ENCODE peak calls at places on chromosomes 5 and 9, in four cellular contexts. I is K562, G is SK-N-SH, Y is HCT116. Z is an unnamed sample.

GRCh38 chr5:125281662-125282061 is 535.2 kb upstream of the ZNF608 start:
- DNase-seq in Y (no peak), I (no peak), G (no peak), Z (no peak)

GRCh38 chr9:33489070-33489469 is 15.3 kb upstream of the NOL6 start:
- DNase-seq in G (no peak), I (no peak), Y (no peak), Z (no peak)

GRCh38 chr9:114185570-114185969 is 30.2 kb downstream of the COL27A1 start:
- DNase-seq in Y (no peak), I (no peak), G (no peak), Z (no peak)

GRCh38 chr5:43106290-43106638 is 14.4 kb upstream of the ZNF131 start:
- DNase-seq in Y (no peak), I (no peak), G (no peak), Z (no peak)

GRCh38 chr5:119353686-119354366 is 2.0 kb upstream of the TNFAIP8 start:
- DNase-seq in G (no peak), I (no peak), Y (no peak), Z (no peak)

GRCh38 chr5:43066231-43066798 is 26.2 kb upstream of the ANXA2R start:
- DNase-seq in Y (peak), G (peak), I (peak), Z (no peak)

GRCh38 chr5:102018690-102019089 is 277.4 kb downstream of the SLCO4C1 start:
- DNase-seq in I (no peak), Y (no peak), G (no peak), Z (no peak)

GRCh38 chr5:143594913-143595818 is 191.7 kb upstream of the NR3C1 start:
- DNase-seq in G (no peak), I (no peak), Y (peak), Z (peak)

GRCh38 chr5:73280821-73281746 is 108.1 kb downstream of the TMEM174 start:
- DNase-seq in I (no peak), Y (peak), G (peak), Z (no peak)

GRCh38 chr9:26748449-26749058 is 144.0 kb downstream of the CAAP1 start:
- DNase-seq in I (no peak), Y (no peak), G (no peak), Z (no peak)

GRCh38 chr5:95941756-95942155 is 19.9 kb downstream of the ELL2 start:
- DNase-seq in Y (no peak), I (no peak), G (no peak), Z (no peak)

GRCh38 chr5:40410231-40410861 is 269.4 kb upstream of the PTGER4 start:
- DNase-seq in Y (no peak), I (no peak), G (no peak), Z (no peak)

GRCh38 chr5:83967417-83967816 is 246.8 kb upstream of the HAPLN1 start:
- DNase-seq in G (no peak), I (no peak), Y (no peak), Z (no peak)

GRCh38 chr9:87973791-87974292 is 491 bp downstream of the CDK20 start:
- DNase-seq in I (no peak), Y (no peak), G (peak), Z (no peak)

GRCh38 chr5:173677125-173677672 is 60.7 kb upstream of the BOD1 start:
- DNase-seq in I (no peak), Y (no peak), G (no peak), Z (no peak)

GRCh38 chr9:120654278-120654677 is 60.0 kb downstream of the MEGF9 start:
- DNase-seq in G (no peak), I (no peak), Y (no peak), Z (no peak)

GRCh38 chr5:174511711-174512253 is 212.6 kb upstream of the MSX2 start:
- DNase-seq in G (no peak), I (no peak), Y (no peak), Z (no peak)

GRCh38 chr9:133359420-133360175 is 3.2 kb downstream of the SURF2 start:
- DNase-seq in I (no peak), G (peak), Y (no peak), Z (no peak)

GRCh38 chr5:139344177-139344576 is 2.5 kb downstream of the PAIP2 start:
- DNase-seq in I (no peak), Y (no peak), G (no peak), Z (no peak)

GRCh38 chr9:38009990-38010389 is 59.0 kb downstream of the SHB start:
- DNase-seq in Y (no peak), G (no peak), I (no peak), Z (no peak)

GRCh38 chr5:32991416-32991805 is 280.3 kb downstream of the NPR3 start:
- DNase-seq in I (no peak), Y (no peak), G (no peak), Z (no peak)

GRCh38 chr5:102713682-102714231 is 41.3 kb upstream of the PAM start:
- DNase-seq in Y (no peak), G (no peak), I (no peak), Z (no peak)

GRCh38 chr5:150473673-150474358 is 24.3 kb upstream of the RPS14 start:
- DNase-seq in G (no peak), I (no peak), Y (no peak), Z (no peak)

GRCh38 chr9:9970514-9970913 is 642.3 kb downstream of the PTPRD start:
- DNase-seq in I (no peak), G (no peak), Y (no peak), Z (no peak)

GRCh38 chr5:16964821-16965220 is 28.7 kb upstream of the MYO10 start:
- DNase-seq in Y (peak), G (no peak), I (no peak), Z (no peak)

GRCh38 chr5:115601709-115602584 is at the start of gene TICAM2:
- DNase-seq in G (peak), I (peak), Y (no peak), Z (no peak)

GRCh38 chr9:122807271-122807900 is 7.5 kb downstream of the OR1K1 start:
- DNase-seq in I (no peak), G (no peak), Y (no peak), Z (no peak)

GRCh38 chr9:122812736-122813135 is 12.8 kb downstream of the OR1K1 start:
- DNase-seq in G (no peak), Y (no peak), I (no peak), Z (no peak)

GRCh38 chr9:122806661-122807060 is 6.7 kb downstream of the OR1K1 start:
- DNase-seq in G (no peak), I (no peak), Y (no peak), Z (no peak)

GRCh38 chr9:122808141-122808540 is 8.2 kb downstream of the OR1K1 start:
- DNase-seq in G (no peak), Y (no peak), I (no peak), Z (no peak)

GRCh38 chr9:122810306-122810946 is 10.5 kb downstream of the OR1K1 start:
- DNase-seq in G (peak), Y (peak), I (peak), Z (peak)
- TF ChIP-seq JUND in G (no peak), Y (no peak), I (no peak), Z (no peak)

DNA sequence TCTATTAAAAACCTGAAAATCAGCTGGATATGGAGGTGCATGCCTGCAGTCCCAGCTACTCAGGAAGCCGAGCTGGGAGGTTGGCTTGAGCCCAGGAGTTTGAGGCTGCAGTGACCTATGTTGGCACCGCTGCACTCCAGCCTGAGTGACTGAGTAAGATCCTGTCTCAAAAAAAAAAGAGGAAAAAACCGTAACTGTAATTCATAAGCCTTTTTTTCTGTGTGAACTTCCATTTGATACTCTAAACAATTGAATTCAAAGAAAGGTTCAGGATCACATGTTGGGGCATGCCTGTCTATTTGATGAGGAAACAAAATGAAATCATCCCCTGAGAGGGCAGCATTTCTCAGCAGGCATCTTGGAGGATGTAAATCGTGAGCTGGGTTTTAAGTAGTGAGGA is 38.8 kb downstream of the ITGA2 start:
- DNase-seq in I (no peak), Y (no peak), G (no peak), Z (no peak)
- TF ChIP-seq JUND in I (no peak), Y (no peak), G (peak), Z (no peak)

DNA sequence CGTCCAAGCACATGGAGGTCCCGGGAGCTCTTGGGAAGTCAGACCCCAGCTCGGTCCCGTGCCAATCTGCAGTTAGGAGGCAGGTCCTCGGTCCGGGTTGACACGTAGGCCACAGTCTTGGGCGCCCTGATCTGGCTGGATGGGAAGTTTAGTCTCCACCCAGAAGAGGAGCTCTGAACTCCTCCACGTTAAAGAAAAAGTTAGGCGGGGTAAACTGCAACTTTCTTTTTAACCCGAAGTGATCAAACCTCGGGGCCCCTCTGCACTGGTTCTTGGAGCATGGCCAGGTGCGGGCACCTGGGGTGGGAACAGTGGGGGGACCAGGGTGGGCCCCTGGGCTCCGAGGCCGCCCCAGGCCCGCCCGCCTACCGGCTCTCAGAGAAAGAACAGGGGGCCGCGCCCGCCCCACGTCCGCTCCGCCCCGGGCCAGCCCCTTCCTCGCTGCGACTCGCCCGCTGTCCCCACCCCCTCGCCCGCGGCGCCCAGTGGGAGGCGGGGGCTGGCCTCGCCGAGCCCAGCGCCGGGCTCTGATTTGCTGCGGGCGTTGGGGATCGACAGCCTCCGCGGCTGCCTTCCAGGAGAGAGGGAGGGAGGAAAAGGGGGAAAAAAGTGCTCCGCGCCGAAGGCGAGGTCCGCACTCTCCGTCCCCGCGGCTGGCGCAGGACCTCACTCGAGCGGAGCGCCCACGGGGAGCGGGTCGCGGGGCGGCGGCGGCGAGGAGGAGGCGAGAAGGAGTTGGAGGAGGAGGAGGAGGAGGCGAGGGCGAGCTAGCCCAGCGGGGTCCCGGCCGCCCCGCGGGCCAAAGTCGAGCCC is at the start of gene COL5A1:
- DNase-seq in I (peak), G (peak), Y (no peak), Z (peak)
- TF ChIP-seq JUND in I (no peak), G (no peak), Y (no peak), Z (no peak)

GRCh38 chr9:91117959-91118651 is 243.6 kb downstream of the AUH start:
- DNase-seq in Y (no peak), G (no peak), I (no peak), Z (no peak)
- TF ChIP-seq JUND in Y (no peak), G (no peak), I (no peak), Z (no peak)

GRCh38 chr5:179340465-179340864 is 4.8 kb downstream of the ADAMTS2 start:
- DNase-seq in I (no peak), G (no peak), Y (no peak), Z (no peak)
- TF ChIP-seq JUND in I (no peak), G (no peak), Y (no peak), Z (no peak)

GRCh38 chr5:151499636-151500035 is 52.2 kb downstream of the SLC36A1 start:
- DNase-seq in G (peak), I (no peak), Y (no peak), Z (no peak)
- TF ChIP-seq JUND in G (no peak), I (no peak), Y (no peak), Z (no peak)

DNA sequence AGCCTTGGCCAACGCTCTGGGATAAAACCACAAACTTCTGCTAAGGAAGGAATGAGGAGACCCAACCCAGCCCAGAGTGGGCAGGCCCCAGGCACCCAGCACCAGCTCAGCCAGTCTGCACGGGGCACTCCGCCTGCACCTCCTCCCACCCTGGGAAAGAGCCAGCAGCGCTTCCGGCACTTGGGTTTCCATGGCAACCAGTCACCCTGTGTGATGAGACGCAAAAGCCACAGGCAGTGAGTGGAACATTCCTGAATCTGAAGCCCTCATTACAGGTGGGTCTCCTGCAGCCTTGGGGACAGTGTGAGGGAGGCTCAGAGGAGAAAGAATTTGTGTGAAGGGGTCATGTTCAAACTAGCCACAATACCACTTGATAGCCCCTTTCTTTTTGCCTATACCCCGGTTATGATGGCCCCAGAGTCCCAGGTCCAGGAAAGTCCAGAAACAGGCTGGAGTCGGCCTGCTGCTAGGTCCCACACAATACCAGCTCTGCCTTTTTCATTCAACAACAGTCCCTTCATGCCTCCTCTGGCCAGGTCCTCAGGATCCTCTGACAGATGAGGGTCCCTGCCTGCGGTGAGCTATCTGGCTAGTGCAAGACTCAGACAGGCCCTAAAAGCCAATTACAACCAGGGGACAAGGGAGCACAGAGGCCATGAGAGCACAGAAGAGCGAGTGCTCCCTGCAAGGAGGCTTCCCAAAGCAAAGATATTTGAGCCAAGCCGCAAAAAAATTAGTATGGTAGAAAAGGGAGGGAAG is 85.0 kb upstream of the ZBTB43 start:
- DNase-seq in Y (no peak), I (peak), G (peak), Z (no peak)
- TF ChIP-seq JUND in Y (no peak), I (no peak), G (no peak), Z (no peak)

GRCh38 chr9:7982907-7983306 is 183.3 kb upstream of the DMAC1 start:
- DNase-seq in G (no peak), Y (no peak), I (no peak), Z (no peak)
- TF ChIP-seq JUND in G (no peak), Y (no peak), I (no peak), Z (no peak)

DNA sequence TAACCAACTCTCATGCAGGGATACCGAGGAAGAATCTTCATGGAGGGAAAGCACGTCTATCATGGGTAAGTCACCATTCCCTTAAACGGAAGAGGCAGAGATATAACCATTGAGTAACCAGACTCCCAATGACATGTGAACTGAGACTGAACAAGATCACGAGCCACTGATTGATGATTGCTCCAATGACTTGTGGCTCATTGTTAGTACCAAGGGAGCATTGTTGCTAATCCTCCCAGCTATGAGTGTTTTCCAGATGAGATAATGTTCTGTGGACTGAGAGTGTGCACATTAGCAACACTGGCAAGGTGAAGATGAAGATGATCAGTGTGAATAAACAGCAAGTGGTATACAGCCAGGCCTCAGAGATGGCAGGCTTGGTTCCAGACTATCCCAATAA is 219.2 kb upstream of the MAP3K1 start:
- DNase-seq in G (no peak), I (no peak), Y (no peak), Z (no peak)
- TF ChIP-seq JUND in G (no peak), I (no peak), Y (no peak), Z (no peak)

Z was measured in T47D.